ENCODE peak calls at places on chromosomes 2 and 18, in four cellular contexts. One of them, this sample, is unnamed.

GRCh38 chr18:79546781-79547272 is 132.8 kb upstream of the CTDP1 start:
- DNase-seq in GM12864: no peak
- DNase-seq in GM12891: no peak
- DNase-seq in uterus: no peak
- DNase-seq in this sample: no peak

GRCh38 chr2:169069341-169069740 is at the start of gene DHRS9:
- DNase-seq in GM12864: no peak
- DNase-seq in GM12891: no peak
- DNase-seq in uterus: no peak
- DNase-seq in this sample: no peak

GRCh38 chr2:14072338-14072737 is 560.2 kb upstream of the LRATD1 start:
- DNase-seq in GM12864: no peak
- DNase-seq in GM12891: no peak
- DNase-seq in uterus: no peak
- DNase-seq in this sample: no peak

GRCh38 chr18:74679006-74679678 is 81.5 kb downstream of the ZNF407 start:
- DNase-seq in GM12864: no peak
- DNase-seq in GM12891: no peak
- DNase-seq in uterus: no peak
- DNase-seq in this sample: no peak

GRCh38 chr2:88880441-88880953 is 189.0 kb downstream of the RPIA start:
- DNase-seq in GM12864: no peak
- DNase-seq in GM12891: no peak
- DNase-seq in uterus: peak
- DNase-seq in this sample: no peak

GRCh38 chr2:24359129-24359528 is 1.2 kb downstream of the ITSN2 start:
- DNase-seq in GM12864: no peak
- DNase-seq in GM12891: no peak
- DNase-seq in uterus: no peak
- DNase-seq in this sample: no peak

GRCh38 chr2:199315299-199316179 is 142.2 kb downstream of the SATB2 start:
- DNase-seq in GM12864: no peak
- DNase-seq in GM12891: no peak
- DNase-seq in uterus: no peak
- DNase-seq in this sample: no peak

GRCh38 chr2:960064-960736 is 9.6 kb downstream of the SNTG2 start:
- DNase-seq in GM12864: no peak
- DNase-seq in GM12891: no peak
- DNase-seq in uterus: no peak
- DNase-seq in this sample: no peak

GRCh38 chr2:108330971-108331370 is 42.3 kb downstream of the SULT1C2 start:
- DNase-seq in GM12864: no peak
- DNase-seq in GM12891: no peak
- DNase-seq in uterus: no peak
- DNase-seq in this sample: no peak

GRCh38 chr18:79513381-79514081 is 117.8 kb downstream of the NFATC1 start:
- DNase-seq in GM12864: no peak
- DNase-seq in GM12891: no peak
- DNase-seq in uterus: no peak
- DNase-seq in this sample: peak

GRCh38 chr2:106339156-106339555 is 129.1 kb downstream of the RGPD3 start:
- DNase-seq in GM12864: no peak
- DNase-seq in GM12891: no peak
- DNase-seq in uterus: no peak
- DNase-seq in this sample: no peak

GRCh38 chr2:11175293-11175795 is 20.1 kb downstream of the SLC66A3 start:
- DNase-seq in GM12864: no peak
- DNase-seq in GM12891: no peak
- DNase-seq in uterus: no peak
- DNase-seq in this sample: peak

GRCh38 chr2:109614715-109615636 is 812 bp downstream of the SOWAHC start:
- DNase-seq in GM12864: no peak
- DNase-seq in GM12891: no peak
- DNase-seq in uterus: peak
- DNase-seq in this sample: peak

GRCh38 chr2:48209214-48209885 is 303.1 kb upstream of the FBXO11 start:
- DNase-seq in GM12864: no peak
- DNase-seq in GM12891: no peak
- DNase-seq in uterus: no peak
- DNase-seq in this sample: no peak

GRCh38 chr18:22420649-22421048 is 2.9 kb upstream of the CTAGE1 start:
- DNase-seq in GM12864: no peak
- DNase-seq in GM12891: no peak
- DNase-seq in uterus: no peak
- DNase-seq in this sample: no peak

GRCh38 chr18:79199691-79200374 is 130.6 kb downstream of the ATP9B start:
- DNase-seq in GM12864: no peak
- DNase-seq in GM12891: no peak
- DNase-seq in uterus: no peak
- DNase-seq in this sample: no peak

GRCh38 chr2:187360286-187360685 is 87.8 kb downstream of the CALCRL start:
- DNase-seq in GM12864: no peak
- DNase-seq in GM12891: no peak
- DNase-seq in uterus: no peak
- DNase-seq in this sample: no peak

GRCh38 chr2:144026679-144027078 is 493.2 kb downstream of the ZEB2 start:
- DNase-seq in GM12864: no peak
- DNase-seq in GM12891: no peak
- DNase-seq in uterus: no peak
- DNase-seq in this sample: no peak

GRCh38 chr2:8337321-8337720 is 344.5 kb upstream of the ID2 start:
- DNase-seq in GM12864: no peak
- DNase-seq in GM12891: no peak
- DNase-seq in uterus: no peak
- DNase-seq in this sample: no peak

GRCh38 chr18:11040823-11041712 is 108.3 kb downstream of the PIEZO2 start:
- DNase-seq in GM12864: no peak
- DNase-seq in GM12891: no peak
- DNase-seq in uterus: peak
- DNase-seq in this sample: no peak

GRCh38 chr2:56811401-56811800 is 627.6 kb downstream of the CCDC85A start:
- DNase-seq in GM12864: no peak
- DNase-seq in GM12891: no peak
- DNase-seq in uterus: no peak
- DNase-seq in this sample: no peak

GRCh38 chr18:26429535-26429934 is 118.8 kb downstream of the KCTD1 start:
- DNase-seq in GM12864: no peak
- DNase-seq in GM12891: no peak
- DNase-seq in uterus: peak
- DNase-seq in this sample: peak

GRCh38 chr2:181585732-181586131 is 71.2 kb downstream of the CERKL start:
- DNase-seq in GM12864: no peak
- DNase-seq in GM12891: no peak
- DNase-seq in uterus: no peak
- DNase-seq in this sample: no peak

GRCh38 chr2:45968946-45969584 is 317.6 kb downstream of the PRKCE start:
- DNase-seq in GM12864: no peak
- DNase-seq in GM12891: no peak
- DNase-seq in uterus: peak
- DNase-seq in this sample: peak

GRCh38 chr2:12091201-12091806 is 344.9 kb downstream of the LPIN1 start:
- DNase-seq in GM12864: no peak
- DNase-seq in GM12891: no peak
- DNase-seq in uterus: no peak
- DNase-seq in this sample: no peak

GRCh38 chr2:149075868-149076267 is 37.4 kb downstream of the LYPD6B start:
- DNase-seq in GM12864: no peak
- DNase-seq in GM12891: no peak
- DNase-seq in uterus: no peak
- DNase-seq in this sample: no peak

GRCh38 chr2:71157124-71157802 is 26.8 kb downstream of the MPHOSPH10 start:
- DNase-seq in GM12864: no peak
- DNase-seq in GM12891: peak
- DNase-seq in uterus: peak
- DNase-seq in this sample: peak

GRCh38 chr18:37669991-37670534 is 104.5 kb upstream of the CELF4 start:
- DNase-seq in GM12864: no peak
- DNase-seq in GM12891: no peak
- DNase-seq in uterus: no peak
- DNase-seq in this sample: peak

GRCh38 chr2:239874636-239875356 is 150.3 kb downstream of the NDUFA10 start:
- DNase-seq in GM12864: no peak
- DNase-seq in GM12891: no peak
- DNase-seq in uterus: no peak
- DNase-seq in this sample: no peak

GRCh38 chr2:127707890-127708648 is 6.8 kb downstream of the SFT2D3 start:
- DNase-seq in GM12864: no peak
- DNase-seq in GM12891: no peak
- DNase-seq in uterus: no peak
- DNase-seq in this sample: peak

GRCh38 chr2:120949957-120950590 is 214.4 kb downstream of the GLI2 start:
- DNase-seq in GM12864: no peak
- DNase-seq in GM12891: no peak
- DNase-seq in uterus: no peak
- DNase-seq in this sample: no peak

GRCh38 chr18:32674491-32674890 is 98.3 kb downstream of the KLHL14 start:
- DNase-seq in GM12864: no peak
- DNase-seq in GM12891: no peak
- DNase-seq in uterus: no peak
- DNase-seq in this sample: no peak

GRCh38 chr2:85826990-85827878 is 61.6 kb downstream of the ST3GAL5 start:
- DNase-seq in GM12864: no peak
- DNase-seq in GM12891: peak
- DNase-seq in uterus: peak
- DNase-seq in this sample: peak

GRCh38 chr18:25067291-25068050 is 284.5 kb downstream of the ZNF521 start:
- DNase-seq in GM12864: no peak
- DNase-seq in GM12891: no peak
- DNase-seq in uterus: no peak
- DNase-seq in this sample: no peak

GRCh38 chr2:10400568-10400977 is 47.6 kb downstream of the ODC1 start:
- DNase-seq in GM12864: no peak
- DNase-seq in GM12891: no peak
- DNase-seq in uterus: no peak
- DNase-seq in this sample: peak

GRCh38 chr2:36290306-36290705 is 65.3 kb upstream of the CRIM1 start:
- DNase-seq in GM12864: no peak
- DNase-seq in GM12891: no peak
- DNase-seq in uterus: no peak
- DNase-seq in this sample: no peak

GRCh38 chr2:182068811-182069210 is 83.2 kb downstream of the PPP1R1C start:
- DNase-seq in GM12864: no peak
- DNase-seq in GM12891: no peak
- DNase-seq in uterus: no peak
- DNase-seq in this sample: no peak

This sample was measured in sigmoid colon.